ENCODE peak calls at places on chromosome 5, in ten cellular contexts. O is stimulated activated CD4-positive, alpha-beta T cell treated with anti-CD3 and anti-CD28 coated beads, Interleukin-4, amount 100 ng/mL, for 48 hours; H is astrocyte of the spinal cord; R is germinal center; B is frontal cortex; Z is caudate nucleus; L is mesothelial cell of epicardium; X is fibroblast of mammary gland; W is occipital lobe; M is EL. F is an unnamed sample.

GRCh38 chr5:40464461-40464860 is 215.3 kb upstream of the PTGER4 start:
- DNase-seq in X (peak), M (peak), L (no peak), Z (no peak), W (no peak), O (no peak), H (peak), R (no peak), B (no peak), F (no peak)

GRCh38 chr5:143495823-143496275 is 92.4 kb upstream of the NR3C1 start:
- DNase-seq in W (no peak), H (peak), L (no peak), R (no peak), M (peak), B (no peak), Z (no peak), O (no peak), X (peak), F (no peak)

GRCh38 chr5:151075698-151076331 is 5.0 kb downstream of the TNIP1 start:
- DNase-seq in L (no peak), O (no peak), H (no peak), M (peak), W (no peak), X (peak), R (no peak), Z (no peak), B (no peak), F (peak)

GRCh38 chr5:149776376-149777305 is 46.5 kb downstream of the PPARGC1B start:
- DNase-seq in O (no peak), H (no peak), R (no peak), L (no peak), B (no peak), W (no peak), Z (no peak), M (no peak), X (no peak), F (no peak)

GRCh38 chr5:54146906-54147305 is 163.5 kb downstream of the ARL15 start:
- DNase-seq in L (no peak), B (no peak), H (no peak), X (no peak), O (no peak), R (no peak), M (no peak), W (no peak), Z (no peak), F (no peak)

GRCh38 chr5:113246371-113246870 is 188.4 kb downstream of the TSSK1B start:
- DNase-seq in H (peak), X (peak), W (no peak), O (no peak), R (no peak), Z (no peak), M (peak), L (no peak), B (no peak), F (no peak)

GRCh38 chr5:62649025-62649424 is 70.4 kb downstream of the LRRC70 start:
- DNase-seq in O (no peak), H (no peak), B (no peak), L (no peak), R (no peak), M (no peak), Z (no peak), W (no peak), X (no peak), F (no peak)

GRCh38 chr5:9698125-9698848 is 68.1 kb upstream of the TAS2R1 start:
- DNase-seq in Z (no peak), M (peak), X (no peak), B (no peak), W (no peak), L (no peak), H (no peak), R (no peak), O (no peak), F (no peak)

GRCh38 chr5:98540056-98540455 is 233.4 kb upstream of the RGMB start:
- DNase-seq in L (no peak), X (peak), H (no peak), R (no peak), O (no peak), M (no peak), W (no peak), B (no peak), Z (no peak), F (no peak)

GRCh38 chr5:40390286-40391253 is 289.1 kb upstream of the PTGER4 start:
- DNase-seq in O (no peak), B (no peak), H (no peak), Z (no peak), M (no peak), L (no peak), R (no peak), X (no peak), W (no peak), F (no peak)

GRCh38 chr5:848671-849111 is 2.1 kb downstream of the ZDHHC11 start:
- DNase-seq in B (no peak), Z (no peak), M (no peak), H (no peak), L (no peak), R (no peak), X (no peak), O (no peak), W (no peak), F (no peak)

GRCh38 chr5:154435226-154435625 is 10.6 kb upstream of the SAP30L start:
- DNase-seq in O (no peak), M (no peak), Z (no peak), H (no peak), B (no peak), X (no peak), L (no peak), R (no peak), W (no peak), F (no peak)

GRCh38 chr5:168430303-168430702 is 56.0 kb upstream of the RARS1 start:
- DNase-seq in X (no peak), Z (no peak), M (no peak), B (no peak), R (no peak), L (no peak), H (no peak), W (no peak), O (no peak), F (no peak)

GRCh38 chr5:39501403-39501802 is 76.6 kb upstream of the DAB2 start:
- DNase-seq in M (peak), H (peak), X (peak), O (no peak), L (no peak), Z (no peak), R (no peak), B (no peak), W (no peak), F (no peak)

GRCh38 chr5:78624011-78624541 is 24.5 kb downstream of the LHFPL2 start:
- DNase-seq in R (no peak), O (no peak), W (no peak), Z (no peak), H (no peak), L (no peak), X (no peak), M (no peak), B (no peak), F (no peak)

GRCh38 chr5:130923543-130924159 is 241.4 kb downstream of the HINT1 start:
- DNase-seq in O (no peak), B (no peak), X (peak), M (peak), L (no peak), Z (no peak), H (no peak), W (no peak), R (no peak), F (no peak)

GRCh38 chr5:98705841-98706240 is 67.6 kb upstream of the RGMB start:
- DNase-seq in X (peak), O (no peak), W (no peak), R (no peak), M (peak), L (no peak), Z (no peak), B (no peak), H (peak), F (no peak)

GRCh38 chr5:39203291-39203922 is 16.0 kb downstream of the FYB1 start:
- DNase-seq in B (no peak), X (no peak), H (no peak), O (no peak), M (no peak), R (no peak), L (no peak), W (no peak), Z (no peak), F (no peak)

GRCh38 chr5:59450245-59450644 is 443.3 kb downstream of the PDE4D start:
- DNase-seq in H (no peak), L (no peak), O (no peak), Z (no peak), M (no peak), W (no peak), X (peak), R (no peak), B (no peak), F (no peak)

GRCh38 chr5:87210743-87211142 is 56.9 kb upstream of the RASA1 start:
- DNase-seq in W (no peak), X (no peak), Z (no peak), R (no peak), H (peak), L (no peak), B (no peak), O (no peak), M (no peak), F (peak)

GRCh38 chr5:113378960-113379541 is 55.7 kb downstream of the TSSK1B start:
- DNase-seq in R (peak), Z (no peak), B (peak), L (no peak), H (peak), W (peak), M (peak), X (peak), O (peak), F (peak)

GRCh38 chr5:170638454-170639220 is 134.8 kb downstream of the KCNIP1 start:
- DNase-seq in R (peak), W (peak), O (peak), X (peak), H (peak), B (peak), M (peak), L (peak), Z (no peak), F (peak)

GRCh38 chr5:179615203-179615602 is 8.3 kb downstream of the HNRNPH1 start:
- DNase-seq in L (no peak), O (no peak), W (no peak), H (no peak), B (no peak), X (no peak), R (no peak), Z (no peak), M (no peak), F (no peak)

GRCh38 chr5:96687812-96688453 is 25.8 kb downstream of the CAST start:
- DNase-seq in L (no peak), H (peak), B (no peak), M (peak), Z (no peak), R (peak), X (peak), W (no peak), O (no peak), F (peak)

GRCh38 chr5:1983919-1984695 is 101.4 kb upstream of the IRX4 start:
- DNase-seq in B (no peak), Z (no peak), W (no peak), R (no peak), H (no peak), M (no peak), L (no peak), O (no peak), X (no peak), F (no peak)

GRCh38 chr5:73030995-73031394 is 75.2 kb downstream of the FCHO2 start:
- DNase-seq in O (no peak), W (no peak), X (peak), R (no peak), L (no peak), B (no peak), M (peak), H (peak), Z (no peak), F (peak)

GRCh38 chr5:149039501-149039900 is 23.4 kb downstream of the SH3TC2 start:
- DNase-seq in L (no peak), Z (no peak), X (no peak), R (no peak), B (no peak), O (no peak), W (no peak), H (no peak), M (no peak), F (no peak)

GRCh38 chr5:96035796-96036195 is 74.1 kb upstream of the ELL2 start:
- DNase-seq in W (no peak), M (no peak), L (no peak), Z (no peak), B (no peak), O (no peak), X (no peak), H (no peak), R (no peak), F (no peak)

GRCh38 chr5:76715734-76716455 is at the start of gene F2R:
- DNase-seq in Z (no peak), B (peak), X (peak), R (peak), H (peak), L (peak), O (peak), W (peak), M (peak), F (peak)

GRCh38 chr5:67879619-67880357 is 335.8 kb upstream of the PIK3R1 start:
- DNase-seq in R (no peak), Z (no peak), O (no peak), H (peak), X (peak), B (no peak), L (no peak), W (no peak), M (no peak), F (no peak)

GRCh38 chr5:148831590-148832565 is 5.5 kb downstream of the ADRB2 start:
- DNase-seq in M (no peak), L (no peak), X (no peak), B (no peak), Z (no peak), O (no peak), W (no peak), R (peak), H (no peak), F (peak)

F was measured in T47D.